ENCODE peak calls at places on chromosomes 11 and 22, in six cellular contexts. One of them, this sample, is unnamed.
A peak's percentile ranks its signal among the peaks of the same experiment; 100 is the strongest.

GRCh38 chr22:32717337-32718240 is 83.9 kb upstream of the TIMP3 start:
- DNase-seq in astrocyte of the spinal cord: no peak
- DNase-seq in HFFc6: no peak
- DNase-seq in AG04450: peak; percentile 70
- DNase-seq in bronchial epithelial cell: peak; percentile 94
- DNase-seq in pancreas: no peak
- DNase-seq in this sample: no peak

GRCh38 chr22:44648821-44649566 is 53.0 kb upstream of the PRR5 start:
- DNase-seq in astrocyte of the spinal cord: no peak
- DNase-seq in HFFc6: peak; percentile 87
- DNase-seq in AG04450: peak; percentile 90
- DNase-seq in bronchial epithelial cell: peak; percentile 79
- DNase-seq in pancreas: no peak
- DNase-seq in this sample: no peak

GRCh38 chr22:36486619-36487384 is 5.4 kb upstream of the TXN2 start:
- DNase-seq in astrocyte of the spinal cord: peak; percentile 50
- DNase-seq in HFFc6: peak; percentile 51
- DNase-seq in AG04450: no peak
- DNase-seq in bronchial epithelial cell: peak; percentile 44
- DNase-seq in pancreas: no peak
- DNase-seq in this sample: peak; percentile 43

GRCh38 chr11:26992031-26992541 is 1.8 kb upstream of the FIBIN start:
- DNase-seq in astrocyte of the spinal cord: peak; percentile 82
- DNase-seq in HFFc6: peak; percentile 82
- DNase-seq in AG04450: peak; percentile 67
- DNase-seq in bronchial epithelial cell: peak; percentile 96
- DNase-seq in pancreas: no peak
- DNase-seq in this sample: no peak

GRCh38 chr11:128686745-128687177 is 7.1 kb upstream of the FLI1 start:
- DNase-seq in astrocyte of the spinal cord: peak; percentile 37
- DNase-seq in HFFc6: no peak
- DNase-seq in AG04450: no peak
- DNase-seq in bronchial epithelial cell: peak; percentile 71
- DNase-seq in pancreas: peak; percentile 69
- DNase-seq in this sample: peak; percentile 37

GRCh38 chr11:134510171-134510570 is 98.1 kb upstream of the B3GAT1 start:
- DNase-seq in astrocyte of the spinal cord: no peak
- DNase-seq in HFFc6: no peak
- DNase-seq in AG04450: no peak
- DNase-seq in bronchial epithelial cell: no peak
- DNase-seq in pancreas: no peak
- DNase-seq in this sample: no peak

GRCh38 chr11:93737904-93738612 is 3.2 kb downstream of the TAF1D start:
- DNase-seq in astrocyte of the spinal cord: peak; percentile 19
- DNase-seq in HFFc6: no peak
- DNase-seq in AG04450: no peak
- DNase-seq in bronchial epithelial cell: peak; percentile 84
- DNase-seq in pancreas: no peak
- DNase-seq in this sample: no peak

GRCh38 chr11:60897496-60897895 is 8.9 kb downstream of the PRPF19 start:
- DNase-seq in astrocyte of the spinal cord: no peak
- DNase-seq in HFFc6: no peak
- DNase-seq in AG04450: no peak
- DNase-seq in bronchial epithelial cell: peak; percentile 54
- DNase-seq in pancreas: no peak
- DNase-seq in this sample: no peak

GRCh38 chr11:30016588-30017363 is at the start of gene KCNA4:
- DNase-seq in astrocyte of the spinal cord: no peak
- DNase-seq in HFFc6: no peak
- DNase-seq in AG04450: no peak
- DNase-seq in bronchial epithelial cell: no peak
- DNase-seq in pancreas: peak; percentile 15
- DNase-seq in this sample: no peak

GRCh38 chr11:114483929-114484328 is 44.7 kb downstream of the REXO2 start:
- DNase-seq in astrocyte of the spinal cord: no peak
- DNase-seq in HFFc6: no peak
- DNase-seq in AG04450: no peak
- DNase-seq in bronchial epithelial cell: no peak
- DNase-seq in pancreas: no peak
- DNase-seq in this sample: no peak

GRCh38 chr11:101288392-101288791 is 158.8 kb upstream of the PGR start:
- DNase-seq in astrocyte of the spinal cord: no peak
- DNase-seq in HFFc6: no peak
- DNase-seq in AG04450: no peak
- DNase-seq in bronchial epithelial cell: no peak
- DNase-seq in pancreas: no peak
- DNase-seq in this sample: no peak

GRCh38 chr11:1228183-1228821 is 5.4 kb downstream of the MUC5B start:
- DNase-seq in astrocyte of the spinal cord: no peak
- DNase-seq in HFFc6: no peak
- DNase-seq in AG04450: no peak
- DNase-seq in bronchial epithelial cell: no peak
- DNase-seq in pancreas: peak; percentile 81
- DNase-seq in this sample: no peak

GRCh38 chr11:60168306-60168705 is 14.6 kb downstream of the MS4A6A start:
- DNase-seq in astrocyte of the spinal cord: no peak
- DNase-seq in HFFc6: no peak
- DNase-seq in AG04450: no peak
- DNase-seq in bronchial epithelial cell: peak; percentile 21
- DNase-seq in pancreas: no peak
- DNase-seq in this sample: no peak

GRCh38 chr11:65427691-65428577 is 5.3 kb downstream of the NEAT1 start:
- DNase-seq in astrocyte of the spinal cord: peak; percentile 67
- DNase-seq in HFFc6: peak; percentile 80
- DNase-seq in AG04450: no peak
- DNase-seq in bronchial epithelial cell: peak; percentile 73
- DNase-seq in pancreas: peak; percentile 45
- DNase-seq in this sample: no peak

GRCh38 chr11:135033545-135033944 is 621.5 kb upstream of the B3GAT1 start:
- DNase-seq in astrocyte of the spinal cord: peak; percentile 1
- DNase-seq in HFFc6: no peak
- DNase-seq in AG04450: no peak
- DNase-seq in bronchial epithelial cell: no peak
- DNase-seq in pancreas: no peak
- DNase-seq in this sample: no peak

GRCh38 chr11:59778122-59778521 is 22.9 kb downstream of the STX3 start:
- DNase-seq in astrocyte of the spinal cord: no peak
- DNase-seq in HFFc6: no peak
- DNase-seq in AG04450: no peak
- DNase-seq in bronchial epithelial cell: no peak
- DNase-seq in pancreas: no peak
- DNase-seq in this sample: no peak

This sample was measured in CD8-positive, alpha-beta memory T cell.